ENCODE peak calls at places on chromosomes 2 and 18, in five cellular contexts. One of them, this sample, is unnamed.

GRCh38 chr2:145563752-145564615 is 1044.1 kb upstream of the ZEB2 start:
- DNase-seq in GM12878: no peak
- DNase-seq in SK-N-SH: no peak
- DNase-seq in HepG2: no peak
- DNase-seq in K562: no peak
- DNase-seq in this sample: no peak

GRCh38 chr2:160924936-160925353 is 235.3 kb upstream of the TANK start:
- DNase-seq in HepG2: no peak
- DNase-seq in GM12878: no peak
- DNase-seq in SK-N-SH: no peak
- DNase-seq in K562: no peak
- DNase-seq in this sample: no peak

GRCh38 chr2:146990311-146990781 is 854.5 kb upstream of the ACVR2A start:
- DNase-seq in HepG2: no peak
- DNase-seq in GM12878: no peak
- DNase-seq in SK-N-SH: no peak
- DNase-seq in K562: no peak
- DNase-seq in this sample: no peak

GRCh38 chr18:51461956-51462355 is 264.5 kb upstream of the MEX3C start:
- DNase-seq in GM12878: no peak
- DNase-seq in K562: no peak
- DNase-seq in SK-N-SH: no peak
- DNase-seq in HepG2: no peak
- DNase-seq in this sample: no peak

GRCh38 chr2:216115224-216115582 is 6.1 kb downstream of the XRCC5 start:
- DNase-seq in SK-N-SH: no peak
- DNase-seq in HepG2: no peak
- DNase-seq in GM12878: no peak
- DNase-seq in K562: no peak
- DNase-seq in this sample: peak; percentile 20

GRCh38 chr2:100580474-100581264 is 17.9 kb downstream of the PDCL3 start:
- DNase-seq in GM12878: peak; percentile 48
- DNase-seq in SK-N-SH: no peak
- DNase-seq in HepG2: no peak
- DNase-seq in K562: no peak
- DNase-seq in this sample: peak; percentile 30

GRCh38 chr2:231043796-231044195 is 6.5 kb downstream of the C2orf72 start:
- DNase-seq in K562: no peak
- DNase-seq in GM12878: no peak
- DNase-seq in SK-N-SH: no peak
- DNase-seq in HepG2: no peak
- DNase-seq in this sample: no peak

GRCh38 chr18:36455931-36456330 is 158.4 kb downstream of the FHOD3 start:
- DNase-seq in HepG2: no peak
- DNase-seq in K562: no peak
- DNase-seq in GM12878: no peak
- DNase-seq in SK-N-SH: no peak
- DNase-seq in this sample: no peak

GRCh38 chr2:238152811-238153688 is 5.7 kb upstream of the ERFE start:
- DNase-seq in K562: no peak
- DNase-seq in SK-N-SH: no peak
- DNase-seq in GM12878: no peak
- DNase-seq in HepG2: no peak
- DNase-seq in this sample: no peak

GRCh38 chr2:67895171-67895941 is 167.4 kb downstream of the C1D start:
- DNase-seq in HepG2: no peak
- DNase-seq in SK-N-SH: no peak
- DNase-seq in K562: no peak
- DNase-seq in GM12878: no peak
- DNase-seq in this sample: no peak

GRCh38 chr2:18455256-18455862 is 105.1 kb downstream of the RDH14 start:
- DNase-seq in K562: no peak
- DNase-seq in HepG2: peak; percentile 13
- DNase-seq in GM12878: no peak
- DNase-seq in SK-N-SH: peak; percentile 7
- DNase-seq in this sample: no peak

GRCh38 chr2:12116228-12116750 is 369.9 kb downstream of the LPIN1 start:
- DNase-seq in K562: no peak
- DNase-seq in SK-N-SH: no peak
- DNase-seq in GM12878: peak; percentile 51
- DNase-seq in HepG2: no peak
- DNase-seq in this sample: no peak

GRCh38 chr2:74584088-74584645 is 29.6 kb downstream of the DOK1 start:
- DNase-seq in GM12878: peak; percentile 53
- DNase-seq in K562: no peak
- DNase-seq in SK-N-SH: no peak
- DNase-seq in HepG2: no peak
- DNase-seq in this sample: no peak

GRCh38 chr2:199804831-199805230 is 46.2 kb downstream of the FTCDNL1 start:
- DNase-seq in HepG2: no peak
- DNase-seq in SK-N-SH: no peak
- DNase-seq in GM12878: no peak
- DNase-seq in K562: no peak
- DNase-seq in this sample: no peak

GRCh38 chr2:239467956-239468490 is 67.2 kb upstream of the HDAC4 start:
- DNase-seq in GM12878: no peak
- DNase-seq in HepG2: no peak
- DNase-seq in K562: no peak
- DNase-seq in SK-N-SH: no peak
- DNase-seq in this sample: no peak

GRCh38 chr2:239469101-239469960 is 68.5 kb upstream of the HDAC4 start:
- DNase-seq in SK-N-SH: no peak
- DNase-seq in K562: no peak
- DNase-seq in GM12878: no peak
- DNase-seq in HepG2: no peak
- DNase-seq in this sample: no peak

GRCh38 chr2:239466755-239467271 is 66.0 kb upstream of the HDAC4 start:
- DNase-seq in HepG2: no peak
- DNase-seq in GM12878: no peak
- DNase-seq in SK-N-SH: no peak
- DNase-seq in K562: no peak
- DNase-seq in this sample: no peak

GRCh38 chr2:239467281-239467955 is 66.6 kb upstream of the HDAC4 start:
- DNase-seq in SK-N-SH: no peak
- DNase-seq in K562: no peak
- DNase-seq in GM12878: no peak
- DNase-seq in HepG2: no peak
- DNase-seq in this sample: no peak

DNA sequence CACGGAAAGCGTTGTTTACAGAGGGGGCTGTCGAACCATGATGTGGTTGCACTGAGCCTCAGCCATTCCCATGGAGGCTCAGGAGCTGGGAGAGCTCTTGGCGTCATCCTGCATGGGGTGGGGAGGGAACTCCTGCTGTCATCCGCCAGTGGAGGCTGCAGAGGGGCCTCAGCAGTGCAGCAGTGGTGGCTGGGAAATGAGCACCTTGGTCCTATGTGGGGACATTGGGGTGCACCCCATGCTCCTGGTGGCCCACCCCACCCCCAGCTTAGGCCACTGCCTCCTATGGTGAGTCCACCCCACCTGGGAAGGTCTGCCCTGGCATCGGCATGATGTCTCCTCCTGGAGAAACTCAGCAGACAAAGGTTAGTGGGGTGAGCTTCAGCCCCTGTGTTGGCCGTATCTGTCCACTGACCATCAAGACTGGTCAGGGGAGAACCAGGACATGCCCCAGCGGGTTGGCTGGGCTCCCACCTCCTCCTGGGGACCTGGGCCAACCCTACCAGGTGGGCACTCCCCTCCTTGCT is 67.7 kb upstream of the HDAC4 start:
- DNase-seq in HepG2: no peak
- DNase-seq in SK-N-SH: no peak
- DNase-seq in K562: no peak
- DNase-seq in GM12878: no peak
- DNase-seq in this sample: no peak
- TF ChIP-seq REST in HepG2: no peak
- TF ChIP-seq REST in SK-N-SH: no peak
- TF ChIP-seq REST in K562: no peak
- TF ChIP-seq REST in GM12878: no peak
- TF ChIP-seq REST in this sample: no peak

DNA sequence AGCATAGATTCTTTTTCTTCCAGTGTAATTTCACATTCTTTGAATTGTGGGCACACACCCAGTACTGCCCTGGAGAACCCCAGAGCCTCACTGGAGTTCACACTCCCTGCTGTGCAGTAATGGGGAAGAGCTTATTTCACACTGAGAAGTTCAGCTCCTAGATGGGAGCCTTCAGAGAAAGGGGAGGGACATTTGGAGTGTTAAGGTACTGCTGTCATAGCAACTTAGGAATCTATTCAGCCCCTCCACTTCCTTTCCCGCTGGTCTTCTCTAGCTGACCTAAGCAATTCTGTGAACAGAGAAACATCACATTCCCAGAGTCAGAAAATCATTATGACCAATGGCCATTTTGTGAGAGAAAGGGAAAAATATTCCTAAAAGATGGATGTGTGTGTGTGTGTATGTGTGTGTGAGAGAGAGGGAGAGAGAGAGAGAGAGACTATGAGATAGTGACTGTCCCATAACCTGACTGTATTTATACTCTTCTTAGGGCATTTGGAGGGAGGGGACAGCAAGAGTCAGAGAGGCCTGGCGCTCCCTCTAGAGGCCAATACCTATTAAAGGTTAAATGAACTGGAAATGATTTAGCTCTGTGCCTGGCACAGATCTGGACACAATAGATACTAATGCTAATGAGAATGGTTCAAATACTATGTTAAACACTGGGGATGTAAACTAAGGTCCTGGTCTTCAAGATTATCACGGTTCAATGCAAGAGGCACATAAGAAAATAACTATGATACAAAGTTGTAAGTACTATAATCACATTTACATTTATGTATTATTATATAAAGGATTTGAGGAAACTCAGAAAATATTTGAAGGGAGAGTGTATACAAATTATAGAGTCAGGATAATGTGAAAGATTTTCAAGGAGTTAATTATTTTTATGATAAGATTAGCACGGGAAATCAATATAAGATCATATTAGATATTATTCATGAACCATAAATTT is 41.5 kb upstream of the RPE start:
- DNase-seq in GM12878: no peak
- DNase-seq in HepG2: peak; percentile 67
- DNase-seq in SK-N-SH: peak; percentile 48
- DNase-seq in K562: peak; percentile 20
- DNase-seq in this sample: peak; percentile 49
- H3K27ac ChIP-seq in GM12878: no peak overlapping the region
- H3K27ac ChIP-seq in HepG2: no peak overlapping the region
- H3K27ac ChIP-seq in SK-N-SH: no peak overlapping the region
- H3K27ac ChIP-seq in K562: no peak overlapping the region
- H3K27ac ChIP-seq in this sample: no peak overlapping the region

DNA sequence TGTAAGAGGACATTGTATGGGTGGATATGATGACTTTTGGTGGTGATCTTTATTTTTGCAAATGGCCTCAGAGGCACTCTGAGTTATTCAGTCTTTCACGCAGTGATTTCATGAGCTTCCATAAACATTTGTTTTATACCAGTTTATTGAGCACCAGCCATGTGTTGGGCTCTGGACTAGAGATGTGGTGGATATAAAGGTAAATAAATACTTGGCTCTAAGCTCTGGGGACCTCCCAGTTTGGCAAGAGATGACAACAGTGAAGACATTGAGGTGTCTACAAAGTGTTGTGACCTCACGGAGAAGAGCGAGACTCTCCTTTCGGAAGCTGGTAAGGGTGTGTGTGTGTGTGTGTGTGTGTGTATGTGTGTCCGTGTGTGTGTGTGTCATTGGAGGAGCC is 146.4 kb downstream of the TANC1 start:
- DNase-seq in GM12878: no peak
- DNase-seq in K562: no peak
- DNase-seq in SK-N-SH: no peak
- DNase-seq in HepG2: no peak
- DNase-seq in this sample: no peak
- TF ChIP-seq GABPA in GM12878: no peak
- TF ChIP-seq GABPA in K562: no peak
- TF ChIP-seq GABPA in SK-N-SH: no peak
- TF ChIP-seq GABPA in HepG2: no peak
- TF ChIP-seq GABPA in this sample: no peak

GRCh38 chr18:10116574-10116973 is 202.8 kb downstream of the VAPA start:
- DNase-seq in SK-N-SH: no peak
- DNase-seq in GM12878: no peak
- DNase-seq in K562: no peak
- DNase-seq in HepG2: no peak
- DNase-seq in this sample: no peak

GRCh38 chr18:10114727-10115463 is 201.1 kb downstream of the VAPA start:
- DNase-seq in HepG2: no peak
- DNase-seq in SK-N-SH: no peak
- DNase-seq in K562: no peak
- DNase-seq in GM12878: no peak
- DNase-seq in this sample: no peak

GRCh38 chr18:10111944-10112343 is 198.1 kb downstream of the VAPA start:
- DNase-seq in SK-N-SH: no peak
- DNase-seq in HepG2: no peak
- DNase-seq in K562: no peak
- DNase-seq in GM12878: no peak
- DNase-seq in this sample: no peak

DNA sequence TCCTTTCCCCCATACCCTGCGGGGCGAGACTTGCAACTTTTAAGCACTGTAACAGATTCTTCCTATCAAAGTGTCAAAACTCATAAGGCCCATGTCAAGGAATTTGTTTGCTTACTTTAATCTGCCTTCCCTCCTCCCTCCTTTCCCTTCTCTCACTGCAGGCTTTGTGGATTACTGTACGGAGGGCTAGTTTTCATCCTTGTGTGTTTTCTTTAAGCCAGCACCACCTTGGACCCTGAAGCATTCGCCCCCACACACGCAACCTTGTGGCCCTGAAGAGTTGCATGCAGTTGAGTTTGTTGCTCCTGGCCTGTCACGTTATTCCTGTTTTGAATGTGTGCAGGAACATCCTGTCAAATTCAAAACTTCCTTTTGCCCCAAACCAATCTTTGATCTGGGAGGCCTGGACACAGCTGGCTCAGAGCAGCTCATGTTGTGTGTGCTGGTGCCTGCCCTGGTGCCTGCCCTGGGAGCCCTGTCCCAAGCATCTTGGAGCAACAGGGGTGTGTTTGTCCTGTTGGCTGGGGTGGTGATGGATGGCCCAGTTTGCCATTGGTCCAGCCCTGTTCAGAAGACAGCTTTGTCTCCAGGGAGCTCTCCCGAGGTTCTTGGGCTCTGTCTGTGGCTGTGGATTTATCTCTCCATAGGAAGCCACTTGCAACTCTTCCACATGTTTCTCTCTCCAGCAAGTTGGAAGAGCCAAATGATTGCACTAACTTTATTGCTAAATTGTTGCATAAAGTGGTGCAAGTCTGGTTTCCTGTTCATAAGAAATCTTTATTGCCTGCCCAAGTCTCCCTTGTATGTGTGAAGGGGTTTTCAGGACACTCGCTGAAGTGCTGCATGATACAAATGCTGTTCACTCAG is 199.6 kb downstream of the VAPA start:
- DNase-seq in SK-N-SH: no peak
- DNase-seq in GM12878: no peak
- DNase-seq in HepG2: no peak
- DNase-seq in K562: no peak
- DNase-seq in this sample: peak; percentile 69
- TF ChIP-seq REST in SK-N-SH: no peak
- TF ChIP-seq REST in GM12878: no peak
- TF ChIP-seq REST in HepG2: no peak
- TF ChIP-seq REST in K562: no peak
- TF ChIP-seq REST in this sample: no peak

DNA sequence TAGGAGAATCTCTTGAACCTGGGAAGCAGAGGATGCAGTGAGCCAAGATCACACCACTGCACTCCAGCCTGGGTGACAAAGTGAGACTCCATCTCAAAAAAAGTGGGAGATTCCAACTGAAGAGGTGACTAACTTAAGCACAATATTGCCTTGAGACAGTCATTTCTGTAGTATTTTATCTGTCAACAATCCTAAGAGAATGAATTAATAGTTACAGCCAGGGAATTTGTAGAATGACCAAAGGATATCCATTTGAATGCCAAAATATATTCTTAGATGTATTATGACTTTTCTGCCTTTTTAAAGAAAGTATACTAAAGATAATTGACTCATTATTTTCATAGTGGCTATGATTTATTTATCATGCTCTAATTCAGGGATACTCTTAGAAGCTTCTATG is 40.7 kb upstream of the CCDC150 start:
- DNase-seq in K562: no peak
- DNase-seq in SK-N-SH: no peak
- DNase-seq in HepG2: no peak
- DNase-seq in GM12878: no peak
- DNase-seq in this sample: no peak
- H3K27ac ChIP-seq in K562: no peak overlapping the region
- H3K27ac ChIP-seq in SK-N-SH: peak overlapping the region; percentile 13
- H3K27ac ChIP-seq in HepG2: no peak overlapping the region
- H3K27ac ChIP-seq in GM12878: no peak overlapping the region
- H3K27ac ChIP-seq in this sample: no peak overlapping the region